ENCODE peak calls at places on chromosomes 6 and 20, in nine cellular contexts. D, H, N, Z, F, Y, T, E and O are unnamed samples.
A peak's percentile ranks its signal among the peaks of the same experiment; 100 is the strongest.

GRCh38 chr6:4772750-4773149 is 3.5 kb upstream of the CDYL start:
- DNase-seq in D (no peak), H (no peak), N (no peak), Z (no peak), F (no peak), Y (no peak), T (no peak), E (no peak), O (no peak)

GRCh38 chr20:44646023-44646640 is 5.4 kb downstream of the ADA start:
- DNase-seq in D (peak; percentile 35), H (no peak), N (no peak), Z (peak; percentile 16), F (peak; percentile 30), Y (no peak), T (peak; percentile 59), E (peak; percentile 64), O (no peak)

GRCh38 chr6:126766820-126767219 is 351.7 kb upstream of the RSPO3 start:
- DNase-seq in D (no peak), H (no peak), N (no peak), Z (no peak), F (no peak), Y (no peak), T (no peak), E (no peak), O (no peak)

GRCh38 chr20:18979132-18979531 is 165.5 kb downstream of the SCP2D1 start:
- DNase-seq in D (no peak), H (no peak), N (no peak), Z (no peak), F (no peak), Y (no peak), T (no peak), E (no peak), O (no peak)

GRCh38 chr20:48129319-48129973 is 344.2 kb upstream of the SULF2 start:
- DNase-seq in D (peak; percentile 38), H (peak; percentile 2), N (no peak), Z (no peak), F (no peak), Y (no peak), T (no peak), E (no peak), O (no peak)

GRCh38 chr6:31547727-31548422 is 467 bp downstream of the NFKBIL1 start:
- DNase-seq in D (no peak), H (no peak), N (no peak), Z (peak; percentile 12), F (no peak), Y (no peak), T (no peak), E (no peak), O (no peak)

GRCh38 chr20:41163821-41164220 is 26.5 kb downstream of the PLCG1 start:
- DNase-seq in D (no peak), H (no peak), N (no peak), Z (no peak), F (no peak), Y (no peak), T (no peak), E (no peak), O (no peak)

GRCh38 chr6:43150051-43150751 is 20.9 kb upstream of the SRF start:
- DNase-seq in D (no peak), H (no peak), N (no peak), Z (no peak), F (no peak), Y (no peak), T (no peak), E (no peak), O (no peak)

GRCh38 chr6:133512410-133513016 is 271.4 kb downstream of the EYA4 start:
- DNase-seq in D (peak; percentile 82), H (peak; percentile 48), N (no peak), Z (peak; percentile 13), F (peak; percentile 59), Y (no peak), T (no peak), E (peak; percentile 44), O (no peak)

GRCh38 chr6:158441639-158442308 is 118.1 kb upstream of the TMEM181 start:
- DNase-seq in D (no peak), H (no peak), N (no peak), Z (peak; percentile 43), F (no peak), Y (no peak), T (no peak), E (no peak), O (no peak)